ENCODE peak calls at places on chromosome 11, in ten cellular contexts. One of them, this sample, is unnamed.

GRCh38 chr11:122843281-122844150 is 5.2 kb downstream of the CRTAM start:
- DNase-seq in MV-4-11: no peak
- DNase-seq in right lobe of liver: no peak
- DNase-seq in heart right ventricle: no peak
- DNase-seq in NCI-H2081: peak
- DNase-seq in AG04450: no peak
- DNase-seq in cardiac fibroblast: no peak
- DNase-seq in iris pigment epithelial cell: no peak
- DNase-seq in hypothalamus: no peak
- DNase-seq in adipocyte: no peak
- DNase-seq in this sample: no peak

GRCh38 chr11:133386262-133386661 is 146.0 kb downstream of the OPCML start:
- DNase-seq in AG04450: no peak
- DNase-seq in right lobe of liver: no peak
- DNase-seq in adipocyte: no peak
- DNase-seq in iris pigment epithelial cell: no peak
- DNase-seq in MV-4-11: peak
- DNase-seq in heart right ventricle: no peak
- DNase-seq in NCI-H2081: peak
- DNase-seq in hypothalamus: no peak
- DNase-seq in cardiac fibroblast: no peak
- DNase-seq in this sample: no peak

GRCh38 chr11:2549876-2550605 is 105.2 kb downstream of the KCNQ1 start:
- DNase-seq in iris pigment epithelial cell: no peak
- DNase-seq in right lobe of liver: peak
- DNase-seq in MV-4-11: no peak
- DNase-seq in hypothalamus: no peak
- DNase-seq in NCI-H2081: no peak
- DNase-seq in heart right ventricle: peak
- DNase-seq in adipocyte: no peak
- DNase-seq in cardiac fibroblast: no peak
- DNase-seq in AG04450: no peak
- DNase-seq in this sample: peak

GRCh38 chr11:72239296-72239848 is 4.6 kb downstream of the PHOX2A start:
- DNase-seq in AG04450: no peak
- DNase-seq in iris pigment epithelial cell: peak
- DNase-seq in heart right ventricle: peak
- DNase-seq in right lobe of liver: peak
- DNase-seq in NCI-H2081: peak
- DNase-seq in MV-4-11: no peak
- DNase-seq in hypothalamus: no peak
- DNase-seq in adipocyte: peak
- DNase-seq in cardiac fibroblast: peak
- DNase-seq in this sample: peak

GRCh38 chr11:13343931-13344717 is 66.5 kb downstream of the BMAL1 start:
- DNase-seq in adipocyte: peak
- DNase-seq in MV-4-11: peak
- DNase-seq in heart right ventricle: peak
- DNase-seq in iris pigment epithelial cell: peak
- DNase-seq in AG04450: peak
- DNase-seq in NCI-H2081: peak
- DNase-seq in right lobe of liver: no peak
- DNase-seq in cardiac fibroblast: peak
- DNase-seq in hypothalamus: no peak
- DNase-seq in this sample: peak

GRCh38 chr11:45580399-45580798 is 85.0 kb downstream of the CHST1 start:
- DNase-seq in hypothalamus: no peak
- DNase-seq in iris pigment epithelial cell: peak
- DNase-seq in adipocyte: peak
- DNase-seq in NCI-H2081: no peak
- DNase-seq in heart right ventricle: no peak
- DNase-seq in MV-4-11: peak
- DNase-seq in right lobe of liver: no peak
- DNase-seq in AG04450: no peak
- DNase-seq in cardiac fibroblast: peak
- DNase-seq in this sample: no peak

GRCh38 chr11:69444381-69445130 is 36.9 kb upstream of the LINC01488 start:
- DNase-seq in iris pigment epithelial cell: peak
- DNase-seq in NCI-H2081: no peak
- DNase-seq in cardiac fibroblast: peak
- DNase-seq in hypothalamus: no peak
- DNase-seq in adipocyte: peak
- DNase-seq in MV-4-11: peak
- DNase-seq in heart right ventricle: peak
- DNase-seq in AG04450: peak
- DNase-seq in right lobe of liver: peak
- DNase-seq in this sample: peak

GRCh38 chr11:77999446-77999845 is 5.0 kb upstream of the INTS4 start:
- DNase-seq in AG04450: no peak
- DNase-seq in cardiac fibroblast: no peak
- DNase-seq in adipocyte: no peak
- DNase-seq in right lobe of liver: no peak
- DNase-seq in MV-4-11: no peak
- DNase-seq in hypothalamus: no peak
- DNase-seq in iris pigment epithelial cell: no peak
- DNase-seq in NCI-H2081: no peak
- DNase-seq in heart right ventricle: no peak
- DNase-seq in this sample: no peak

GRCh38 chr11:79437274-79437980 is 3.4 kb downstream of the TENM4 start:
- DNase-seq in heart right ventricle: peak
- DNase-seq in adipocyte: peak
- DNase-seq in MV-4-11: no peak
- DNase-seq in hypothalamus: no peak
- DNase-seq in AG04450: no peak
- DNase-seq in NCI-H2081: no peak
- DNase-seq in cardiac fibroblast: peak
- DNase-seq in iris pigment epithelial cell: peak
- DNase-seq in right lobe of liver: peak
- DNase-seq in this sample: peak

GRCh38 chr11:33893711-33894401 is 2.0 kb upstream of the LMO2 start:
- DNase-seq in cardiac fibroblast: peak
- DNase-seq in adipocyte: no peak
- DNase-seq in right lobe of liver: no peak
- DNase-seq in hypothalamus: no peak
- DNase-seq in AG04450: no peak
- DNase-seq in iris pigment epithelial cell: peak
- DNase-seq in heart right ventricle: no peak
- DNase-seq in MV-4-11: peak
- DNase-seq in NCI-H2081: no peak
- DNase-seq in this sample: no peak

GRCh38 chr11:57322881-57323467 is 1.8 kb downstream of the TNKS1BP1 start:
- DNase-seq in iris pigment epithelial cell: no peak
- DNase-seq in MV-4-11: no peak
- DNase-seq in right lobe of liver: no peak
- DNase-seq in hypothalamus: no peak
- DNase-seq in adipocyte: peak
- DNase-seq in AG04450: no peak
- DNase-seq in NCI-H2081: no peak
- DNase-seq in heart right ventricle: no peak
- DNase-seq in cardiac fibroblast: no peak
- DNase-seq in this sample: no peak

GRCh38 chr11:73001615-73002014 is 140.5 kb downstream of the FCHSD2 start:
- DNase-seq in heart right ventricle: no peak
- DNase-seq in cardiac fibroblast: peak
- DNase-seq in NCI-H2081: peak
- DNase-seq in MV-4-11: no peak
- DNase-seq in iris pigment epithelial cell: no peak
- DNase-seq in hypothalamus: no peak
- DNase-seq in AG04450: no peak
- DNase-seq in right lobe of liver: no peak
- DNase-seq in adipocyte: no peak
- DNase-seq in this sample: no peak

GRCh38 chr11:94171693-94172440 is 43.2 kb downstream of the PANX1 start:
- DNase-seq in iris pigment epithelial cell: peak
- DNase-seq in adipocyte: peak
- DNase-seq in AG04450: no peak
- DNase-seq in right lobe of liver: no peak
- DNase-seq in MV-4-11: peak
- DNase-seq in heart right ventricle: peak
- DNase-seq in NCI-H2081: peak
- DNase-seq in hypothalamus: no peak
- DNase-seq in cardiac fibroblast: peak
- DNase-seq in this sample: peak